ENCODE peak calls at places on chromosomes 7 and 10, in seven cellular contexts. One of them, this sample, is unnamed.

GRCh38 chr10:79221110-79222051 is 125.9 kb upstream of the PPIF start:
- DNase-seq in H9: peak
- DNase-seq in endothelial cell of umbilical vein: peak
- DNase-seq in breast epithelium: no peak
- DNase-seq in CD8-positive, alpha-beta memory T cell: no peak
- DNase-seq in spleen: peak
- DNase-seq in iPS DF 6.9: no peak
- DNase-seq in this sample: no peak

GRCh38 chr10:128073880-128074279 is 52.3 kb downstream of the MKI67 start:
- DNase-seq in H9: no peak
- DNase-seq in endothelial cell of umbilical vein: no peak
- DNase-seq in breast epithelium: no peak
- DNase-seq in CD8-positive, alpha-beta memory T cell: no peak
- DNase-seq in spleen: no peak
- DNase-seq in iPS DF 6.9: no peak
- DNase-seq in this sample: no peak

GRCh38 chr7:74001150-74001494 is 26.9 kb upstream of the ELN start:
- DNase-seq in H9: no peak
- DNase-seq in endothelial cell of umbilical vein: no peak
- DNase-seq in breast epithelium: no peak
- DNase-seq in CD8-positive, alpha-beta memory T cell: no peak
- DNase-seq in spleen: no peak
- DNase-seq in iPS DF 6.9: no peak
- DNase-seq in this sample: no peak

GRCh38 chr10:103765168-103765567 is 90.2 kb downstream of the SH3PXD2A start:
- DNase-seq in H9: no peak
- DNase-seq in endothelial cell of umbilical vein: peak
- DNase-seq in breast epithelium: no peak
- DNase-seq in CD8-positive, alpha-beta memory T cell: no peak
- DNase-seq in spleen: no peak
- DNase-seq in iPS DF 6.9: no peak
- DNase-seq in this sample: no peak

GRCh38 chr7:1712907-1713501 is 42.9 kb downstream of the ELFN1 start:
- DNase-seq in H9: no peak
- DNase-seq in endothelial cell of umbilical vein: no peak
- DNase-seq in breast epithelium: no peak
- DNase-seq in CD8-positive, alpha-beta memory T cell: no peak
- DNase-seq in spleen: peak
- DNase-seq in iPS DF 6.9: no peak
- DNase-seq in this sample: no peak

GRCh38 chr10:114009281-114009996 is 34.2 kb upstream of the ADRB1 start:
- DNase-seq in H9: no peak
- DNase-seq in endothelial cell of umbilical vein: peak
- DNase-seq in breast epithelium: no peak
- DNase-seq in CD8-positive, alpha-beta memory T cell: no peak
- DNase-seq in spleen: no peak
- DNase-seq in iPS DF 6.9: no peak
- DNase-seq in this sample: no peak

GRCh38 chr7:3897430-3898385 is 596.7 kb downstream of the SDK1 start:
- DNase-seq in H9: no peak
- DNase-seq in endothelial cell of umbilical vein: peak
- DNase-seq in breast epithelium: no peak
- DNase-seq in CD8-positive, alpha-beta memory T cell: peak
- DNase-seq in spleen: no peak
- DNase-seq in iPS DF 6.9: no peak
- DNase-seq in this sample: peak

GRCh38 chr7:36747969-36748574 is 23.8 kb upstream of the AOAH start:
- DNase-seq in H9: no peak
- DNase-seq in endothelial cell of umbilical vein: no peak
- DNase-seq in breast epithelium: no peak
- DNase-seq in CD8-positive, alpha-beta memory T cell: no peak
- DNase-seq in spleen: no peak
- DNase-seq in iPS DF 6.9: no peak
- DNase-seq in this sample: no peak

GRCh38 chr10:34236927-34237326 is 578.2 kb downstream of the PARD3 start:
- DNase-seq in H9: no peak
- DNase-seq in endothelial cell of umbilical vein: no peak
- DNase-seq in breast epithelium: no peak
- DNase-seq in CD8-positive, alpha-beta memory T cell: no peak
- DNase-seq in spleen: no peak
- DNase-seq in iPS DF 6.9: no peak
- DNase-seq in this sample: no peak

GRCh38 chr10:28833313-28833712 is 156.0 kb downstream of the BAMBI start:
- DNase-seq in H9: no peak
- DNase-seq in endothelial cell of umbilical vein: no peak
- DNase-seq in breast epithelium: no peak
- DNase-seq in CD8-positive, alpha-beta memory T cell: no peak
- DNase-seq in spleen: no peak
- DNase-seq in iPS DF 6.9: no peak
- DNase-seq in this sample: no peak

GRCh38 chr7:129774359-129774758 is 162.8 kb downstream of the NRF1 start:
- DNase-seq in H9: peak
- DNase-seq in endothelial cell of umbilical vein: no peak
- DNase-seq in breast epithelium: no peak
- DNase-seq in CD8-positive, alpha-beta memory T cell: no peak
- DNase-seq in spleen: peak
- DNase-seq in iPS DF 6.9: no peak
- DNase-seq in this sample: peak

GRCh38 chr7:55060085-55060484 is 41.3 kb downstream of the EGFR start:
- DNase-seq in H9: no peak
- DNase-seq in endothelial cell of umbilical vein: no peak
- DNase-seq in breast epithelium: no peak
- DNase-seq in CD8-positive, alpha-beta memory T cell: no peak
- DNase-seq in spleen: no peak
- DNase-seq in iPS DF 6.9: no peak
- DNase-seq in this sample: no peak

GRCh38 chr7:46809886-46810285 is 772.0 kb downstream of the TNS3 start:
- DNase-seq in H9: no peak
- DNase-seq in endothelial cell of umbilical vein: no peak
- DNase-seq in breast epithelium: no peak
- DNase-seq in CD8-positive, alpha-beta memory T cell: no peak
- DNase-seq in spleen: no peak
- DNase-seq in iPS DF 6.9: no peak
- DNase-seq in this sample: no peak

GRCh38 chr10:13743101-13743693 is 156.4 kb downstream of the PRPF18 start:
- DNase-seq in H9: no peak
- DNase-seq in endothelial cell of umbilical vein: no peak
- DNase-seq in breast epithelium: no peak
- DNase-seq in CD8-positive, alpha-beta memory T cell: no peak
- DNase-seq in spleen: no peak
- DNase-seq in iPS DF 6.9: no peak
- DNase-seq in this sample: no peak

DNA sequence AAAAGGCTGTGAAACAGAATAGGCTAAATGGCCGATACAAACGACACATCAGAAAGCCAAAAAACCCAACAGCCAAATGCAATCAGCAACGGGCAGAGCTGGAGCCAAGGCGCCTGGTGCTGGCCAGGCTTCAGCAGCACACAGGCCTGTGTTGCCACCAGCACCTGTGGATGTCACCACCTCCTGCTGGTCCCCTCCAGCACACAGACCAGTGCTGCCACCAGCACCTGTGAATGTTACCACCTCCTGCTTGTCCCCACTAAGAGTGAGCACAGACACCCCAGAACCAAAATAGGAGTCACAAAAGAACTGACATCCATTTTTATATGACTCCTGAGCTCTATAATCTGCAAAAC is 42.1 kb downstream of the SORBS1 start:
- DNase-seq in H9: no peak
- DNase-seq in endothelial cell of umbilical vein: no peak
- DNase-seq in breast epithelium: no peak
- DNase-seq in CD8-positive, alpha-beta memory T cell: no peak
- DNase-seq in spleen: no peak
- DNase-seq in iPS DF 6.9: no peak
- DNase-seq in this sample: no peak
- H3K27ac ChIP-seq in H9: no peak
- H3K27ac ChIP-seq in endothelial cell of umbilical vein: no peak
- H3K27ac ChIP-seq in breast epithelium: peak
- H3K27ac ChIP-seq in CD8-positive, alpha-beta memory T cell: no peak
- H3K27ac ChIP-seq in spleen: no peak
- H3K27ac ChIP-seq in iPS DF 6.9: no peak
- H3K27ac ChIP-seq in this sample: no peak

GRCh38 chr10:62021978-62022802 is 120.7 kb downstream of the ARID5B start:
- DNase-seq in H9: no peak
- DNase-seq in endothelial cell of umbilical vein: no peak
- DNase-seq in breast epithelium: no peak
- DNase-seq in CD8-positive, alpha-beta memory T cell: no peak
- DNase-seq in spleen: no peak
- DNase-seq in iPS DF 6.9: no peak
- DNase-seq in this sample: peak
- H3K27ac ChIP-seq in H9: no peak
- H3K27ac ChIP-seq in endothelial cell of umbilical vein: no peak
- H3K27ac ChIP-seq in breast epithelium: no peak
- H3K27ac ChIP-seq in CD8-positive, alpha-beta memory T cell: no peak
- H3K27ac ChIP-seq in spleen: peak
- H3K27ac ChIP-seq in iPS DF 6.9: no peak
- H3K27ac ChIP-seq in this sample: no peak

DNA sequence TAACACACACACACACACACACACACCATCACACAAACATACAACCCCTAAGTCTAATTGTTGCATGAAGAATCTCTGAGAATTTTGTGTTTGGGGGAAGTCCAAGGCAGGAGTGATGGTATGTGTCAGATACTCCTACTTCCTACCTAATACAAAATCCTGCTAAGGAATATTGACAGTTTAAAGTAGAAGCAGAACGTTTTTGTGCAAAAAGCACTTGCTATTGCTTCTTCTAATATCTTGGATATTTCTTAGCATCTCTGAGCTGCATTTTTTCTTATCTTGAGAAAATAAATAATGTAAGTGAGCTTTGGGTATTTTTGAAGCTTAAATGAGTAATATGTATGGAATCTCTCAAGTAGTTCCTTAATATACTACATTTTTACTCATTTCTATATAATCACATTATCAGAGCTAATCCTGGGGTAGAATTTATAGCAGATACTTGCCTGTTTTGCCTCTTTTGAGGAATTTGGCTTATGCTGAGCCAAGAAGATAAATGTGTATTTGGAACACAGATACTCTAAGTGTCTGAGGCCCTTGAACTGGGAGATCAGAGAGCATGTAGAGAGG is 212.3 kb downstream of the DKK1 start:
- DNase-seq in H9: no peak
- DNase-seq in endothelial cell of umbilical vein: peak
- DNase-seq in breast epithelium: no peak
- DNase-seq in CD8-positive, alpha-beta memory T cell: no peak
- DNase-seq in spleen: no peak
- DNase-seq in iPS DF 6.9: no peak
- DNase-seq in this sample: no peak
- H3K27ac ChIP-seq in H9: no peak
- H3K27ac ChIP-seq in endothelial cell of umbilical vein: no peak
- H3K27ac ChIP-seq in breast epithelium: no peak
- H3K27ac ChIP-seq in CD8-positive, alpha-beta memory T cell: no peak
- H3K27ac ChIP-seq in spleen: no peak
- H3K27ac ChIP-seq in iPS DF 6.9: no peak
- H3K27ac ChIP-seq in this sample: no peak

GRCh38 chr7:94296886-94297285 is 97.8 kb upstream of the COL1A2 start:
- DNase-seq in H9: no peak
- DNase-seq in endothelial cell of umbilical vein: no peak
- DNase-seq in breast epithelium: no peak
- DNase-seq in CD8-positive, alpha-beta memory T cell: no peak
- DNase-seq in spleen: no peak
- DNase-seq in iPS DF 6.9: no peak
- DNase-seq in this sample: no peak
- H3K27ac ChIP-seq in H9: no peak
- H3K27ac ChIP-seq in endothelial cell of umbilical vein: no peak
- H3K27ac ChIP-seq in breast epithelium: peak
- H3K27ac ChIP-seq in CD8-positive, alpha-beta memory T cell: no peak
- H3K27ac ChIP-seq in spleen: peak
- H3K27ac ChIP-seq in iPS DF 6.9: no peak
- H3K27ac ChIP-seq in this sample: no peak

GRCh38 chr10:71390921-71391690 is 5.6 kb upstream of the CDH23 start:
- DNase-seq in H9: peak
- DNase-seq in endothelial cell of umbilical vein: no peak
- DNase-seq in breast epithelium: peak
- DNase-seq in CD8-positive, alpha-beta memory T cell: no peak
- DNase-seq in spleen: peak
- DNase-seq in iPS DF 6.9: no peak
- DNase-seq in this sample: peak
- H3K27ac ChIP-seq in H9: no peak
- H3K27ac ChIP-seq in endothelial cell of umbilical vein: no peak
- H3K27ac ChIP-seq in breast epithelium: no peak
- H3K27ac ChIP-seq in CD8-positive, alpha-beta memory T cell: no peak
- H3K27ac ChIP-seq in spleen: no peak
- H3K27ac ChIP-seq in iPS DF 6.9: no peak
- H3K27ac ChIP-seq in this sample: no peak

DNA sequence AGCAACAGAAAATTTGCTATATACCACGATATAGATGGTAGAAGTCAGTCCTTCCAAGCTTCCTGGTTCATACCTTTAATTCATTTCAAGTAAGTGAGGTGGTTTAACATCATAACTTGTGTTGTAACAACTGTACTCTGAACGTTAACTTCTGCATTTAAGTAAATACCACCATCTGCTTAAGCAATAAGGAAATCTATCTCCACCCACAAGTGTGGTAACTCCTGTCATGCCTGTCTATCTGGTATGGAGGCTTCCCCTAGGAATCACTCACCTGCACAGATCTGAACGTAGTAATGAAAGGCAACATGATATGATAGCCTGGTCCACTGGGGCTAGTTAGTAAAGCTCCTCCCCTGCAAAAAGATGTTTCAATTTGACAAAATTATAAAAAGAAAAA is 2.3 kb downstream of the ERLIN1 start:
- DNase-seq in H9: no peak
- DNase-seq in endothelial cell of umbilical vein: no peak
- DNase-seq in breast epithelium: no peak
- DNase-seq in CD8-positive, alpha-beta memory T cell: no peak
- DNase-seq in spleen: no peak
- DNase-seq in iPS DF 6.9: no peak
- DNase-seq in this sample: no peak
- H3K27ac ChIP-seq in H9: no peak
- H3K27ac ChIP-seq in endothelial cell of umbilical vein: no peak
- H3K27ac ChIP-seq in breast epithelium: no peak
- H3K27ac ChIP-seq in CD8-positive, alpha-beta memory T cell: no peak
- H3K27ac ChIP-seq in spleen: peak
- H3K27ac ChIP-seq in iPS DF 6.9: no peak
- H3K27ac ChIP-seq in this sample: no peak

GRCh38 chr10:18005781-18006456 is 54.2 kb downstream of the SLC39A12 start:
- DNase-seq in H9: no peak
- DNase-seq in endothelial cell of umbilical vein: peak
- DNase-seq in breast epithelium: no peak
- DNase-seq in CD8-positive, alpha-beta memory T cell: no peak
- DNase-seq in spleen: no peak
- DNase-seq in iPS DF 6.9: no peak
- DNase-seq in this sample: no peak
- H3K27ac ChIP-seq in H9: no peak
- H3K27ac ChIP-seq in endothelial cell of umbilical vein: no peak
- H3K27ac ChIP-seq in breast epithelium: no peak
- H3K27ac ChIP-seq in CD8-positive, alpha-beta memory T cell: no peak
- H3K27ac ChIP-seq in spleen: no peak
- H3K27ac ChIP-seq in iPS DF 6.9: no peak
- H3K27ac ChIP-seq in this sample: peak

DNA sequence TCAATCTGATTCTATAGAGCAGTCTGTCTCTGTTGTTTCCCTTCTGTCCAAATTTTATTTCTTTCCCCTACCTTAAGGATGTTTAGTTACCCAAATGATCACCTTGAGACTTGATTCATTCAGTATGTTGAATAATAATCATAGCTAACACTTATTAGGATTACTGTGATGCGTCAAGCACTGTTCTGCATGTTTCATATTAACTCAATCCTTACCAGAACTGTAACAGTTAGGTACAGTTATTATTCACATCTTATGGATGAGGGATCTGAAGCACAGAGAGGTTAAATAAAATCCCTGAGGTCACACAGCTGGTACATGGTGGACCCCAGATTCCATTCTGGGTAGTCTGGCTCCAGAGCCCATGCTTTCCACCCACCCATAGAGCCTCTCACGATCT is 97.9 kb upstream of the SAMD8 start:
- DNase-seq in H9: no peak
- DNase-seq in endothelial cell of umbilical vein: no peak
- DNase-seq in breast epithelium: no peak
- DNase-seq in CD8-positive, alpha-beta memory T cell: no peak
- DNase-seq in spleen: no peak
- DNase-seq in iPS DF 6.9: no peak
- DNase-seq in this sample: no peak
- H3K27ac ChIP-seq in H9: no peak
- H3K27ac ChIP-seq in endothelial cell of umbilical vein: no peak
- H3K27ac ChIP-seq in breast epithelium: no peak
- H3K27ac ChIP-seq in CD8-positive, alpha-beta memory T cell: no peak
- H3K27ac ChIP-seq in spleen: peak
- H3K27ac ChIP-seq in iPS DF 6.9: no peak
- H3K27ac ChIP-seq in this sample: no peak

This sample was measured in endodermal cell.